ENCODE peak calls at places on chromosomes 12 and 14, in four cellular contexts. I is WTC11, K is K562, R is HepG2. P is an unnamed sample.

GRCh38 chr12:69676257-69677012 is 22.7 kb downstream of the BEST3 start:
- DNase-seq in I (no peak), K (no peak), R (no peak), P (no peak)

GRCh38 chr12:113445544-113446176 is 23.5 kb downstream of the SDSL start:
- DNase-seq in I (no peak), K (no peak), R (no peak), P (no peak)

GRCh38 chr12:32566663-32567634 is 112.2 kb upstream of the DNM1L start:
- DNase-seq in I (no peak), K (no peak), R (no peak), P (no peak)

GRCh38 chr12:6772331-6772695 is at the start of gene LAG3:
- DNase-seq in I (no peak), K (no peak), R (no peak), P (no peak)

GRCh38 chr14:22981090-22982012 is 1.0 kb downstream of the AJUBA start:
- DNase-seq in I (peak; percentile 40), K (no peak), R (no peak), P (no peak)

GRCh38 chr14:23301969-23302289 is 730 bp downstream of the PPP1R3E start:
- DNase-seq in I (no peak), K (no peak), R (no peak), P (no peak)

GRCh38 chr12:30753761-30754382 is 879 bp downstream of the CAPRIN2 start:
- DNase-seq in I (no peak), K (peak; percentile 14), R (no peak), P (no peak)

GRCh38 chr14:105168979-105169507 is 467 bp upstream of the JAG2 start:
- DNase-seq in I (peak; percentile 76), K (peak; percentile 77), R (no peak), P (no peak)

GRCh38 chr12:42482820-42483533 is 106.6 kb downstream of the PRICKLE1 start:
- DNase-seq in I (peak; percentile 84), K (peak; percentile 82), R (peak; percentile 24), P (no peak)

GRCh38 chr14:69848903-69849391 is 30.3 kb upstream of the SMOC1 start:
- DNase-seq in I (no peak), K (no peak), R (peak; percentile 70), P (no peak)

GRCh38 chr14:51554953-51555352 is 96.8 kb upstream of the FRMD6 start:
- DNase-seq in I (no peak), K (no peak), R (no peak), P (no peak)

GRCh38 chr12:22121224-22121623 is 75.2 kb downstream of the CMAS start:
- DNase-seq in I (peak; percentile 75), K (peak; percentile 36), R (peak; percentile 9), P (no peak)

GRCh38 chr12:53325539-53326061 is 4.2 kb upstream of the AAAS start:
- DNase-seq in I (peak; percentile 46), K (no peak), R (peak; percentile 35), P (no peak)

GRCh38 chr12:88247241-88247643 is 105.1 kb downstream of the TMTC3 start:
- DNase-seq in I (no peak), K (peak; percentile 40), R (no peak), P (no peak)

GRCh38 chr12:50258167-50258551 is 25.2 kb downstream of the LIMA1 start:
- DNase-seq in I (no peak), K (no peak), R (no peak), P (no peak)

GRCh38 chr12:84697141-84697540 is 215.5 kb downstream of the SLC6A15 start:
- DNase-seq in I (no peak), K (no peak), R (no peak), P (no peak)

GRCh38 chr14:33499687-33500086 is 451.2 kb downstream of the EGLN3 start:
- DNase-seq in I (no peak), K (no peak), R (no peak), P (no peak)

GRCh38 chr12:51846911-51847829 is 1.3 kb downstream of the FIGNL2 start:
- DNase-seq in I (peak; percentile 64), K (no peak), R (no peak), P (no peak)

DNA sequence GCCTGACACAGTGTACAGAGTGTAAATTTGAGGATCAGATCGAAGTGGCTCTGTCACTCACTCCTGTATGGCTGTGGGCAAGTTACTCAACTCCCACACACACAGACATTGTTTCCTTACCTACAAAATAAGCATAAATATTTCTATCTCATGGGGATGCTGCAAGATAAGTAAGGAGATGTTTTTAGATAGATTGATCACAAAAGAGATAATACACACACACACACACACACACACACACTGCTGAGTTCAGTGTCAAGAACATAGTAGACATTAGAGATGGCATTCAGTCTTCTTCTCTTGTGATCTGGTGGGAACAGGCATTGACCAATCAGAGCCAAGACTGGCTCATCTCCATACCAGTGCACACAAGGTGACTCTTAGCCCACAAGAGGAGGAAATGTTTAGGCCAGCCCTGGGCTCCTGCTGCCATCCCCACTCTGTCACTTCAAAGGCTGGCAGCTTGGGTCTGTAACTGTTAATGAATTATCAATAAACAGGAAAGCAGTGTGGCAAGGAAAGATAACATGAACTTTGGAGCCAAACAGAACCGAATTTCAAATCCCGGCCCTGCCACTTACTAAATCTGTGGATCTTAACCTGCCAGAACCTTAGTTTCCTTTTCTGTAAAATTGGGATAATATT is 3.4 kb upstream of the RNASE8 start:
- DNase-seq in I (no peak), K (no peak), R (peak; percentile 99), P (no peak)
- TF ChIP-seq CBFB in I (no peak), K (no peak), R (peak; percentile 61), P (no peak)

GRCh38 chr14:36747411-36748184 is 85.9 kb downstream of the PAX9 start:
- DNase-seq in I (no peak), K (peak; percentile 10), R (peak; percentile 44), P (no peak)

GRCh38 chr14:36751920-36752319 is 90.3 kb downstream of the PAX9 start:
- DNase-seq in I (no peak), K (no peak), R (no peak), P (no peak)

GRCh38 chr14:36751116-36751515 is 89.5 kb downstream of the PAX9 start:
- DNase-seq in I (no peak), K (no peak), R (no peak), P (no peak)

GRCh38 chr14:36748814-36749213 is 87.2 kb downstream of the PAX9 start:
- DNase-seq in I (no peak), K (no peak), R (no peak), P (no peak)

GRCh38 chr14:36750244-36750643 is 88.6 kb downstream of the PAX9 start:
- DNase-seq in I (no peak), K (no peak), R (no peak), P (no peak)
- TF ChIP-seq CBFB in I (no peak), K (no peak), R (no peak), P (no peak)

DNA sequence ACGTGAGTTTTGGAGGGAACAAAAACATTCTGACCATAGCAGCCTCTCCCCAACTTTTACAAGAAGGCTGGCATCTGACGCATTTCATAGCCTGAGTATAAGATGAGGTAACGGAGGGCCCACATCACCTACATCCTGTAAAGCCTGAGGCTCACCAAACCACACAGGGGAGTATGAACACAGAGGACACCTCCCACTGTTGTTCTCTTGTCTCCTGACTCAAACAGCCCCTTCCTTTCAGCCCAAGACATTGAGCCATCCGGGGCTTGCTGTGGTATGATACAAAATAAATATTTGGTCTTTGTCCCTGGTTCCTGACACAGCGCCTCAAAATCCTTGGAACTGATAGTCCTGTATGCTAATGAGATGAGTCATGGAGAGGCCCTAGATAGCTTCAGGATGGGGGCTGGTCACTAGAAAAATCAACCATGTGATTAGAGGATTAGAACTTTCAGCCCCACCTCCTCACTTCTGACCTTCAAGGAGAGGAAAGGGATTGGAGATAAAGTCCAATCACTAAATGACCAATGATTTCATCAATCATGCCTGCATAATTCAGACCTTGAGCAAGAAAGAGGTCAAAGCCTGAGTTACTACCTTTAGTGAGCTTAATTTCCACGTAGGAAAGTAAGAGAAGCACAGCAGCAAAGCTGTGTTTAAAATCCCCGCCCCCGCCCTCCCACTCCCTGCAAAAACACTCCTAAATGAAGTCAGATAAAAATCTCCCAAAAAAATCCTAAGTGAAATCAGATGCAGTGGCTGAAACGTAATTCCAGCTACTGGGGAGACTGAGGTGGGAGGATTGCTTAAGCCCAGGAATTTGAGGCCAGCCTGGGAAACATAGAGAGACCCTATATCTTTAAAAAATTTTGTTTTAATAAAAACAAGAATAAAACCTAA is 236.4 kb downstream of the PCNX1 start:
- DNase-seq in I (no peak), K (peak; percentile 48), R (peak; percentile 85), P (no peak)
- TF ChIP-seq CBFB in I (no peak), K (no peak), R (no peak), P (no peak)

GRCh38 chr14:89241265-89241664 is 175.8 kb downstream of the FOXN3 start:
- DNase-seq in I (no peak), K (no peak), R (no peak), P (no peak)
- TF ChIP-seq CBFB in I (no peak), K (no peak), R (no peak), P (no peak)

P was measured in GM12878.